ENCODE peak calls at places on chromosomes 11 and 22, in four cellular contexts. One of them, this sample, is unnamed.

GRCh38 chr11:74726547-74727182 is 4.6 kb downstream of the CHRDL2 start:
- DNase-seq in astrocyte of the hippocampus: peak; percentile 84
- DNase-seq in mesothelial cell of epicardium: peak; percentile 75
- DNase-seq in uterus: peak; percentile 81
- DNase-seq in this sample: no peak

GRCh38 chr11:114775849-114776621 is 97.7 kb downstream of the NXPE2 start:
- DNase-seq in astrocyte of the hippocampus: peak; percentile 26
- DNase-seq in uterus: no peak
- DNase-seq in mesothelial cell of epicardium: no peak
- DNase-seq in this sample: no peak

GRCh38 chr22:44051961-44052360 is 27.9 kb downstream of the PARVB start:
- DNase-seq in astrocyte of the hippocampus: no peak
- DNase-seq in mesothelial cell of epicardium: no peak
- DNase-seq in uterus: no peak
- DNase-seq in this sample: no peak

GRCh38 chr11:96782632-96783031 is 392.8 kb downstream of the JRKL start:
- DNase-seq in astrocyte of the hippocampus: no peak
- DNase-seq in uterus: no peak
- DNase-seq in mesothelial cell of epicardium: no peak
- DNase-seq in this sample: no peak

GRCh38 chr22:40855960-40856512 is 403 bp downstream of the ST13 start:
- DNase-seq in uterus: no peak
- DNase-seq in mesothelial cell of epicardium: no peak
- DNase-seq in astrocyte of the hippocampus: peak; percentile 54
- DNase-seq in this sample: no peak

GRCh38 chr11:123063396-123064267 is 1.7 kb upstream of the HSPA8 start:
- DNase-seq in uterus: peak; percentile 47
- DNase-seq in mesothelial cell of epicardium: no peak
- DNase-seq in astrocyte of the hippocampus: peak; percentile 69
- DNase-seq in this sample: no peak

GRCh38 chr22:23399367-23400285 is 180.5 kb downstream of the IGLL1 start:
- DNase-seq in mesothelial cell of epicardium: no peak
- DNase-seq in uterus: no peak
- DNase-seq in astrocyte of the hippocampus: no peak
- DNase-seq in this sample: peak; percentile 70

GRCh38 chr11:60981515-60981914 is 10.0 kb downstream of the CD6 start:
- DNase-seq in mesothelial cell of epicardium: no peak
- DNase-seq in astrocyte of the hippocampus: no peak
- DNase-seq in uterus: no peak
- DNase-seq in this sample: no peak

GRCh38 chr11:78664606-78665005 is 89.9 kb upstream of the NARS2 start:
- DNase-seq in mesothelial cell of epicardium: no peak
- DNase-seq in uterus: no peak
- DNase-seq in astrocyte of the hippocampus: no peak
- DNase-seq in this sample: no peak

GRCh38 chr11:76232026-76232665 is 25.8 kb upstream of the WNT11 start:
- DNase-seq in mesothelial cell of epicardium: no peak
- DNase-seq in astrocyte of the hippocampus: no peak
- DNase-seq in uterus: no peak
- DNase-seq in this sample: no peak

GRCh38 chr22:33896154-33896800 is 24.0 kb downstream of the LARGE1 start:
- DNase-seq in mesothelial cell of epicardium: no peak
- DNase-seq in astrocyte of the hippocampus: no peak
- DNase-seq in uterus: no peak
- DNase-seq in this sample: no peak

GRCh38 chr22:40476341-40476740 is 105.9 kb downstream of the SGSM3 start:
- DNase-seq in uterus: no peak
- DNase-seq in mesothelial cell of epicardium: no peak
- DNase-seq in astrocyte of the hippocampus: no peak
- DNase-seq in this sample: no peak

GRCh38 chr11:3220521-3221407 is 2.2 kb upstream of the MRGPRG start:
- DNase-seq in uterus: no peak
- DNase-seq in mesothelial cell of epicardium: peak; percentile 36
- DNase-seq in astrocyte of the hippocampus: no peak
- DNase-seq in this sample: peak; percentile 67

GRCh38 chr11:26072612-26073011 is 259.3 kb upstream of the ANO3 start:
- DNase-seq in mesothelial cell of epicardium: no peak
- DNase-seq in uterus: no peak
- DNase-seq in astrocyte of the hippocampus: no peak
- DNase-seq in this sample: no peak

GRCh38 chr22:20979243-20979809 is 2.8 kb upstream of the LZTR1 start:
- DNase-seq in uterus: peak; percentile 63
- DNase-seq in mesothelial cell of epicardium: peak; percentile 70
- DNase-seq in astrocyte of the hippocampus: peak; percentile 79
- DNase-seq in this sample: no peak

GRCh38 chr11:67289651-67290479 is 762 bp downstream of the ANKRD13D start:
- DNase-seq in uterus: no peak
- DNase-seq in mesothelial cell of epicardium: no peak
- DNase-seq in astrocyte of the hippocampus: peak; percentile 49
- DNase-seq in this sample: no peak

GRCh38 chr11:128207861-128208321 is 379.5 kb downstream of the ETS1 start:
- DNase-seq in astrocyte of the hippocampus: peak; percentile 77
- DNase-seq in uterus: no peak
- DNase-seq in mesothelial cell of epicardium: no peak
- DNase-seq in this sample: no peak

GRCh38 chr22:20497426-20497825 is 1.8 kb upstream of the KLHL22 start:
- DNase-seq in mesothelial cell of epicardium: no peak
- DNase-seq in astrocyte of the hippocampus: no peak
- DNase-seq in uterus: no peak
- DNase-seq in this sample: no peak

GRCh38 chr11:73206751-73207280 is 11.3 kb upstream of the P2RY2 start:
- DNase-seq in astrocyte of the hippocampus: no peak
- DNase-seq in mesothelial cell of epicardium: no peak
- DNase-seq in uterus: no peak
- DNase-seq in this sample: no peak

GRCh38 chr11:2518112-2518982 is 73.5 kb downstream of the KCNQ1 start:
- DNase-seq in uterus: peak; percentile 11
- DNase-seq in mesothelial cell of epicardium: peak; percentile 32
- DNase-seq in astrocyte of the hippocampus: no peak
- DNase-seq in this sample: peak; percentile 63

GRCh38 chr22:26529345-26529744 is 17.1 kb upstream of the TFIP11 start:
- DNase-seq in mesothelial cell of epicardium: no peak
- DNase-seq in astrocyte of the hippocampus: no peak
- DNase-seq in uterus: no peak
- DNase-seq in this sample: no peak

GRCh38 chr11:33687733-33688479 is 12.7 kb downstream of the C11orf91 start:
- DNase-seq in mesothelial cell of epicardium: peak; percentile 61
- DNase-seq in astrocyte of the hippocampus: peak; percentile 87
- DNase-seq in uterus: peak; percentile 56
- DNase-seq in this sample: no peak

GRCh38 chr11:113877673-113878060 is 2.3 kb upstream of the USP28 start:
- DNase-seq in uterus: no peak
- DNase-seq in mesothelial cell of epicardium: no peak
- DNase-seq in astrocyte of the hippocampus: no peak
- DNase-seq in this sample: no peak

GRCh38 chr11:93051181-93051580 is 81.7 kb downstream of the MTNR1B start:
- DNase-seq in mesothelial cell of epicardium: no peak
- DNase-seq in uterus: no peak
- DNase-seq in astrocyte of the hippocampus: no peak
- DNase-seq in this sample: no peak

GRCh38 chr11:127965947-127966668 is 621.2 kb downstream of the ETS1 start:
- DNase-seq in uterus: no peak
- DNase-seq in mesothelial cell of epicardium: no peak
- DNase-seq in astrocyte of the hippocampus: peak; percentile 4
- DNase-seq in this sample: no peak

GRCh38 chr11:82899191-82899820 is 924 bp downstream of the PRCP start:
- DNase-seq in uterus: no peak
- DNase-seq in astrocyte of the hippocampus: no peak
- DNase-seq in mesothelial cell of epicardium: no peak
- DNase-seq in this sample: no peak

GRCh38 chr22:30251661-30252226 is 5.2 kb upstream of the LIF start:
- DNase-seq in uterus: no peak
- DNase-seq in astrocyte of the hippocampus: peak; percentile 84
- DNase-seq in mesothelial cell of epicardium: no peak
- DNase-seq in this sample: no peak

GRCh38 chr11:99960536-99960935 is 726.6 kb upstream of the ARHGAP42 start:
- DNase-seq in astrocyte of the hippocampus: peak; percentile 12
- DNase-seq in mesothelial cell of epicardium: no peak
- DNase-seq in uterus: no peak
- DNase-seq in this sample: no peak

GRCh38 chr11:117884994-117885393 is 8.5 kb upstream of the FXYD6 start:
- DNase-seq in uterus: peak; percentile 72
- DNase-seq in mesothelial cell of epicardium: peak; percentile 28
- DNase-seq in astrocyte of the hippocampus: peak; percentile 40
- DNase-seq in this sample: peak; percentile 32

GRCh38 chr11:116890193-116890592 is 52.8 kb upstream of the APOA1 start:
- DNase-seq in mesothelial cell of epicardium: no peak
- DNase-seq in astrocyte of the hippocampus: no peak
- DNase-seq in uterus: no peak
- DNase-seq in this sample: no peak

GRCh38 chr11:119339581-119340334 is 925 bp downstream of the C1QTNF5 start:
- DNase-seq in astrocyte of the hippocampus: peak; percentile 88
- DNase-seq in mesothelial cell of epicardium: peak; percentile 76
- DNase-seq in uterus: peak; percentile 76
- DNase-seq in this sample: peak; percentile 86

GRCh38 chr11:60641940-60642339 is 57.5 kb upstream of the MS4A8 start:
- DNase-seq in uterus: no peak
- DNase-seq in mesothelial cell of epicardium: no peak
- DNase-seq in astrocyte of the hippocampus: no peak
- DNase-seq in this sample: no peak

GRCh38 chr22:37492428-37493344 is 6.5 kb upstream of the MFNG start:
- DNase-seq in astrocyte of the hippocampus: peak; percentile 74
- DNase-seq in uterus: no peak
- DNase-seq in mesothelial cell of epicardium: no peak
- DNase-seq in this sample: no peak

GRCh38 chr11:129930306-129930705 is 34.9 kb upstream of the NFRKB start:
- DNase-seq in mesothelial cell of epicardium: no peak
- DNase-seq in astrocyte of the hippocampus: peak; percentile 49
- DNase-seq in uterus: no peak
- DNase-seq in this sample: no peak

GRCh38 chr11:17014321-17014773 is at the start of gene PLEKHA7:
- DNase-seq in mesothelial cell of epicardium: no peak
- DNase-seq in astrocyte of the hippocampus: peak; percentile 55
- DNase-seq in uterus: no peak
- DNase-seq in this sample: peak; percentile 72

GRCh38 chr11:71086687-71087258 is 165.6 kb downstream of the SHANK2 start:
- DNase-seq in uterus: no peak
- DNase-seq in mesothelial cell of epicardium: peak; percentile 58
- DNase-seq in astrocyte of the hippocampus: peak; percentile 57
- DNase-seq in this sample: no peak

GRCh38 chr11:130726234-130726559 is 190.1 kb downstream of the SNX19 start:
- DNase-seq in uterus: peak; percentile 24
- DNase-seq in astrocyte of the hippocampus: peak; percentile 85
- DNase-seq in mesothelial cell of epicardium: no peak
- DNase-seq in this sample: no peak

GRCh38 chr11:92932023-92932422 is 37.4 kb upstream of the MTNR1B start:
- DNase-seq in mesothelial cell of epicardium: no peak
- DNase-seq in uterus: no peak
- DNase-seq in astrocyte of the hippocampus: peak; percentile 41
- DNase-seq in this sample: no peak

GRCh38 chr11:130647371-130647770 is 198.9 kb downstream of the ADAMTS15 start:
- DNase-seq in uterus: no peak
- DNase-seq in mesothelial cell of epicardium: no peak
- DNase-seq in astrocyte of the hippocampus: no peak
- DNase-seq in this sample: peak; percentile 34